ENCODE peak calls at places on chromosomes 6 and 20, in nine cellular contexts. F, Q, W, G, Z, H, C, D and X are unnamed samples.

GRCh38 chr6:74927299-74927698 is 278.6 kb downstream of the COL12A1 start:
- DNase-seq in W (no peak), Z (no peak), C (no peak), G (no peak), H (no peak), Q (no peak), D (no peak), F (no peak), X (no peak)

GRCh38 chr6:69116658-69117057 is 481.6 kb downstream of the ADGRB3 start:
- DNase-seq in F (no peak), G (no peak), C (no peak), Q (no peak), D (no peak), H (no peak), Z (no peak), W (no peak), X (no peak)

GRCh38 chr6:150195996-150196417 is 53.2 kb downstream of the PPP1R14C start:
- DNase-seq in H (peak), C (no peak), Q (no peak), F (no peak), D (peak), G (no peak), Z (no peak), W (no peak), X (no peak)

GRCh38 chr6:30007132-30007764 is 53.8 kb upstream of the POLR1H start:
- DNase-seq in Z (no peak), F (no peak), W (peak), C (no peak), G (no peak), H (no peak), D (no peak), Q (no peak), X (no peak)

GRCh38 chr6:26743941-26744699 is 84.6 kb upstream of the ZNF322 start:
- DNase-seq in Q (no peak), G (no peak), C (no peak), D (no peak), F (no peak), H (no peak), Z (no peak), W (no peak), X (no peak)

GRCh38 chr6:157333537-157333936 is 10.2 kb upstream of the TMEM242 start:
- DNase-seq in C (no peak), Z (no peak), G (no peak), F (no peak), H (no peak), D (no peak), W (no peak), Q (no peak), X (no peak)

GRCh38 chr20:54105653-54106052 is 35.3 kb upstream of the BCAS1 start:
- DNase-seq in W (no peak), H (no peak), F (no peak), D (no peak), Z (peak), Q (no peak), G (no peak), C (no peak), X (no peak)

GRCh38 chr6:131654326-131654725 is 17.2 kb downstream of the ENPP3 start:
- DNase-seq in H (no peak), W (no peak), Z (no peak), Q (no peak), G (no peak), C (no peak), D (no peak), F (peak), X (no peak)

GRCh38 chr6:63675138-63675537 is 39.5 kb downstream of the PHF3 start:
- DNase-seq in H (no peak), Z (no peak), D (no peak), W (no peak), F (no peak), C (no peak), G (no peak), Q (no peak), X (no peak)

GRCh38 chr20:62953839-62954703 is 1.6 kb downstream of the SLC17A9 start:
- DNase-seq in H (peak), W (no peak), Z (peak), Q (peak), F (no peak), G (peak), C (no peak), D (peak), X (peak)

GRCh38 chr6:138503881-138504680 is 4.8 kb upstream of the NHSL1 start:
- DNase-seq in H (no peak), D (no peak), Q (no peak), Z (peak), G (no peak), W (no peak), F (no peak), C (no peak), X (no peak)

GRCh38 chr6:86782328-86782727 is 155.0 kb upstream of the HTR1E start:
- DNase-seq in W (no peak), Z (no peak), Q (no peak), C (no peak), H (no peak), F (no peak), G (no peak), D (no peak), X (no peak)

GRCh38 chr6:42555477-42556457 is 8.1 kb upstream of the UBR2 start:
- DNase-seq in Q (no peak), H (no peak), W (no peak), G (no peak), D (no peak), C (no peak), Z (peak), F (peak), X (no peak)

GRCh38 chr6:111777357-111777756 is 95.9 kb downstream of the FYN start:
- DNase-seq in H (no peak), Z (no peak), G (no peak), C (no peak), Q (no peak), D (no peak), F (no peak), W (no peak), X (no peak)

GRCh38 chr6:68726992-68727391 is 91.9 kb downstream of the ADGRB3 start:
- DNase-seq in Q (no peak), C (no peak), W (no peak), H (no peak), D (no peak), G (no peak), F (no peak), Z (no peak), X (no peak)

GRCh38 chr6:24933868-24934401 is 1.8 kb downstream of the RIPOR2 start:
- DNase-seq in F (no peak), G (no peak), Q (no peak), W (peak), C (peak), D (no peak), H (no peak), Z (peak), X (no peak)

GRCh38 chr20:62586799-62587198 is 55.5 kb upstream of the SLCO4A1 start:
- DNase-seq in H (no peak), F (no peak), C (no peak), Z (no peak), W (no peak), G (no peak), D (no peak), Q (no peak), X (no peak)

GRCh38 chr6:4402477-4402976 is 267.2 kb upstream of the ECI2 start:
- DNase-seq in F (peak), H (peak), C (no peak), W (no peak), D (peak), G (no peak), Z (peak), Q (no peak), X (no peak)

GRCh38 chr6:143333081-143333480 is 117.4 kb downstream of the ADAT2 start:
- DNase-seq in F (no peak), H (no peak), Q (no peak), Z (no peak), C (no peak), G (no peak), D (no peak), W (no peak), X (no peak)